ENCODE peak calls at places on chromosomes 3 and 15, in five cellular contexts. F, A, D, M and T are unnamed samples.

GRCh38 chr3:195154793-195155535 is 116.0 kb downstream of the XXYLT1 start:
- DNase-seq in A (peak), M (no peak), D (peak), F (peak), T (peak)

GRCh38 chr3:16509721-16510619 is 3.5 kb downstream of the RFTN1 start:
- DNase-seq in D (no peak), A (no peak), M (no peak), F (no peak), T (no peak)

GRCh38 chr3:52028572-52028971 is 27.8 kb downstream of the DUSP7 start:
- DNase-seq in D (no peak), M (no peak), F (peak), A (no peak), T (no peak)

GRCh38 chr15:70111203-70112017 is 13.7 kb upstream of the TLE3 start:
- DNase-seq in A (peak), M (no peak), F (peak), D (peak), T (no peak)

GRCh38 chr15:99104788-99105515 is at the start of gene SYNM:
- DNase-seq in D (peak), F (peak), M (peak), A (peak), T (peak)

GRCh38 chr3:193885832-193886231 is 250.1 kb upstream of the HES1 start:
- DNase-seq in M (no peak), F (peak), A (no peak), D (no peak), T (no peak)

GRCh38 chr15:74884428-74885223 is 5.2 kb upstream of the MPI start:
- DNase-seq in D (no peak), A (no peak), M (no peak), F (peak), T (no peak)

GRCh38 chr15:35771878-35772442 is 226.0 kb upstream of the DPH6 start:
- DNase-seq in M (no peak), D (no peak), F (no peak), A (no peak), T (no peak)

GRCh38 chr15:70068783-70069565 is 28.7 kb downstream of the TLE3 start:
- DNase-seq in D (no peak), A (no peak), M (no peak), F (no peak), T (no peak)

GRCh38 chr3:42032693-42033349 is 58.3 kb upstream of the TRAK1 start:
- DNase-seq in F (no peak), D (peak), M (no peak), A (peak), T (peak)

GRCh38 chr15:100763764-100764750 is 115.6 kb upstream of the ALDH1A3 start:
- DNase-seq in M (no peak), F (no peak), A (no peak), D (no peak), T (peak)

GRCh38 chr3:173770011-173770410 is 372.5 kb downstream of the NLGN1 start:
- DNase-seq in M (no peak), F (no peak), D (no peak), A (no peak), T (no peak)

GRCh38 chr15:69377137-69377536 is 37.0 kb upstream of the KIF23 start:
- DNase-seq in M (no peak), A (no peak), F (no peak), D (no peak), T (no peak)

GRCh38 chr3:58651268-58651667 is 15.3 kb downstream of the FAM3D start:
- DNase-seq in M (no peak), A (no peak), D (no peak), F (no peak), T (no peak)

GRCh38 chr3:52429779-52430415 is 15.0 kb downstream of the SEMA3G start:
- DNase-seq in F (no peak), M (no peak), D (no peak), A (no peak), T (peak)

GRCh38 chr3:127206154-127206553 is 13.2 kb downstream of the PRR23E start:
- DNase-seq in F (no peak), A (no peak), D (no peak), M (no peak), T (peak)

GRCh38 chr3:100008081-100008698 is 106.1 kb downstream of the FILIP1L start:
- DNase-seq in M (no peak), F (no peak), A (no peak), D (no peak), T (no peak)

DNA sequence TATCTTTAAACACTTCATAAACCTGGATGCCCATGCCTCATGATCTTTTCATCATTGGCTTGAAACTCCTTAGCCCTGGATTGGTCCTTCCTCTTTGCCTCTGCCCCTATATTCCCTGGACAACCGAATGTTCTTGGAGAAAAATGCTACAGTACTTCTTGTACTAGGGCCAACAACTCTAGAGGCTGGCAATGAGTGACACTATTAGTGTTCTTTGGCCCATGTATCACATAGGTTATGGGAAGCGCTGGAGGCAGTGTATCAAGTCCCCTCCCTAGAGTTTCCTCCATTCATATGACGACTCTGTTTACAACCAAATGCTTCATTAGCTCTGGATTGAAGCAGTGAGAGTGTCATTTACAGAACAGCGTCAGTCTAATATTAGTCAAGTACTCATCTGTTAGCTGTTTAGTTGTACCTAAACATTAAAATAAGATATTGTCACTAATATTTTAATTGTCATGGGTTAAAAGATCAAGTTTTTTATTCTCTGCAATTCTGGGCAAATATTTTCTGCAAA is 66.4 kb upstream of the MYO5C start:
- DNase-seq in F (no peak), D (no peak), M (no peak), A (no peak), T (no peak)
- H3K27ac ChIP-seq in F (peak), D (no peak), M (no peak), A (no peak), T (peak)

GRCh38 chr15:41809121-41809520 is 18.8 kb upstream of the JMJD7 start:
- DNase-seq in A (no peak), D (no peak), M (no peak), F (peak), T (no peak)

GRCh38 chr15:41806291-41807181 is 21.4 kb upstream of the JMJD7 start:
- DNase-seq in F (peak), M (no peak), D (no peak), A (no peak), T (no peak)

GRCh38 chr15:41804920-41805666 is 22.8 kb upstream of the JMJD7 start:
- DNase-seq in A (no peak), F (no peak), D (no peak), M (no peak), T (no peak)

GRCh38 chr15:41804361-41804760 is 23.5 kb upstream of the JMJD7 start:
- DNase-seq in F (no peak), A (no peak), D (no peak), M (no peak), T (no peak)

DNA sequence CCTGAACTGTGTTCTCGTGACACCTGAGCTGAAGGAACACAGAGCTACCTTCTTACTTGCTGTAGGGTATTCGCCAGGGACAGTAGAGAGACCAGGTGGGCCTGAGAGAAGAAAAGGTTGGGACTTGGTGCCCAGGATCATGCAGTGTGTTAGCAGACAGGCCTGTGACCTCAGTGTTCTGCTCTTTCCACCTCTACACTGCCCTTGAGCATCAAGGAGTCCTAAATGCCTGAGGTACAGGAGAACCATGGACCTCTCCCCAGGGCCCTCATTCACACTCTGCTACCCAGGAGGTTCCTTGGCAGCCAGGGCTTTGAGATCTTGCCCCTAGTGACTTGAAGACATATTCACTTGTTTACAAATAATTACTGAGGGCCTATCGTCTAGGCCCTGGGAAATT is 22.2 kb upstream of the JMJD7 start:
- DNase-seq in M (no peak), D (no peak), F (no peak), A (no peak), T (no peak)
- H3K27ac ChIP-seq in M (no peak), D (no peak), F (no peak), A (no peak), T (peak)

GRCh38 chr15:58487041-58487723 is 55.4 kb downstream of the LIPC start:
- DNase-seq in F (no peak), A (no peak), D (no peak), M (no peak), T (no peak)
- H3K27ac ChIP-seq in F (no peak), A (no peak), D (no peak), M (no peak), T (no peak)

GRCh38 chr3:47370887-47371697 is 9.7 kb upstream of the PTPN23 start:
- DNase-seq in M (peak), A (no peak), D (no peak), F (no peak), T (no peak)
- H3K27ac ChIP-seq in M (no peak), A (no peak), D (no peak), F (no peak), T (no peak)

DNA sequence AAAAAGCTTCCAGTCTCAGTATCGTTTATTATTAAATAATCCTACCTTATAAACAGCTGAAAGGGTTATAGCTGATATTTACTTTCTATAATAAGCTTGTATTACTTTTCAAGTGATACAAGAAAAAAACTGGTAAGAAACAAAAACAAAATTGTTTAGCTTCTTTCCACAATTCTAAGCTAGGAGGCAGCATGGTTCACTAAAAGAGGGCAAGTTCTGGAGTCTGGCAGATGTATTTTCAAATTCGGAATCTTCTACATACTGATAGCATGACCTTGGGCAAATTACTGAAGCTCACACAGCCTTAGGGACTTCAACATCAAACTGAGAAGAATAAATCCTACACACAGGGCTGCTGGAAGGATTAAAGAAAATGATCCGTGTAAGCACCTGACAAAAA is 15.4 kb downstream of the C15orf62 start:
- DNase-seq in D (no peak), F (peak), M (no peak), A (no peak), T (no peak)
- H3K27ac ChIP-seq in D (no peak), F (peak), M (no peak), A (no peak), T (peak)

GRCh38 chr15:65377976-65378366 is at the start of gene IGDCC3:
- DNase-seq in M (no peak), D (no peak), F (no peak), A (no peak), T (no peak)
- H3K27ac ChIP-seq in M (no peak), D (no peak), F (no peak), A (no peak), T (no peak)

GRCh38 chr15:68113751-68114150 is 59.6 kb downstream of the PIAS1 start:
- DNase-seq in A (no peak), D (no peak), F (no peak), M (no peak), T (no peak)
- H3K27ac ChIP-seq in A (no peak), D (peak), F (no peak), M (peak), T (no peak)

GRCh38 chr3:152438181-152438580 is 169.5 kb downstream of the MBNL1 start:
- DNase-seq in D (no peak), A (no peak), F (peak), M (no peak), T (no peak)

GRCh38 chr3:152434142-152434541 is 165.4 kb downstream of the MBNL1 start:
- DNase-seq in F (no peak), M (no peak), D (no peak), A (no peak), T (no peak)

GRCh38 chr3:152438706-152439105 is 170.0 kb downstream of the MBNL1 start:
- DNase-seq in F (no peak), A (no peak), D (no peak), M (no peak), T (no peak)

DNA sequence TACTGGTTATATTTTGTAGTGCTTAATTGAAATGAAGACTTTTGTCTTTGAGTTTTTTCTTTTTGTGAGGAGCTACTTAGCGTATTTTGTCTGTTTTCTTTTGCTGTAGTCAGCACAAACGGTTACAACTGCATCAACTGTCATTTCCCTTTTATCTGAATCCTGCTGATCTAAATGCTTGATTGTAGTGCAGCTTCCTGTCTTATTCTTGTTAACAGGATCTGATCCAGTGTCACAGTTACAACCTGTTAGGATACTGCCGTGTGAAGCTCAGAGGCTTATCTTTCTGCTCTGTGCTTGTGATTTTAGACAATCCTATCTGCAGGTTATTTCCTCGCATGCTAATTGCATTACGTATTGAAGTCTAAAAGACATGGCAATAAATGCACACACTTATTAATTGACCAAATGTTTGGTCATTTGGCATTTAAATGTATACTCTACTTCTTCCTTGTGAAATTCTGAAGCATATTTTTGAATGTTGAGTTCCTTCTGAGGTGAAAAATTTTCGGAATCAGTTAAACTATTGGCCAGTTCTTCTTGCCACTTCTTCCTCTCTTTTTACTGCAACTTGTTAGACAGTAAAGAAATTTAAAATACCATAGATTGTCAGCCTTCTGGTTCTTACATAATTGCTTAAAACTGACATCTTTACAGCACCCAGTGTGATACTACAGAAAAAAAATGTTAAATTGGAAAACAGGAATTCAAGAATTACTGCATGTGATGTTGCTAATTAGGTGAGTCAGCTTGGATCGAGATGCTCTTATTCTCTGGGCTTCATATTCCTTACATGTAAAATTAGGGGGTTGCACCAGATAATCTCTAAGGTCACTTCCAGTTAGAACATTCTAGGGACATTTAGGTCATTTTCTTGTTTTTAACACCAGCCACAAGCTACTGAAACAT is 168.2 kb downstream of the MBNL1 start:
- DNase-seq in D (no peak), M (no peak), A (no peak), F (no peak), T (no peak)
- H3K27ac ChIP-seq in D (peak), M (no peak), A (no peak), F (no peak), T (no peak)